ENCODE peak calls at places on chromosomes 1 and 21, in four cellular contexts. Q, W, V and N are unnamed samples.

GRCh38 chr1:203173566-203173965 is 2.1 kb downstream of the MYBPH start:
- DNase-seq in W (no peak), V (no peak), Q (no peak), N (no peak)

GRCh38 chr1:216528816-216529215 is 105.6 kb upstream of the USH2A start:
- DNase-seq in W (no peak), V (no peak), Q (no peak), N (no peak)

GRCh38 chr1:8910331-8910730 is 31.8 kb upstream of the ENO1 start:
- DNase-seq in Q (peak; percentile 61), V (no peak), W (no peak), N (no peak)

GRCh38 chr1:183024352-183025337 is 1.4 kb downstream of the LAMC1 start:
- DNase-seq in V (no peak), W (no peak), Q (no peak), N (no peak)

GRCh38 chr1:11434926-11435325 is 44.0 kb upstream of the DISP3 start:
- DNase-seq in W (no peak), Q (no peak), V (no peak), N (no peak)

GRCh38 chr1:19643602-19644419 is at the start of gene NBL1:
- DNase-seq in W (peak; percentile 55), Q (peak; percentile 43), V (no peak), N (peak; percentile 45)

GRCh38 chr1:172600615-172601014 is 58.3 kb upstream of the FASLG start:
- DNase-seq in Q (no peak), W (no peak), V (no peak), N (peak; percentile 47)

GRCh38 chr1:90821793-90822359 is 104.8 kb upstream of the BARHL2 start:
- DNase-seq in Q (no peak), V (no peak), W (no peak), N (no peak)

GRCh38 chr1:28510350-28511223 is 4.7 kb downstream of the RCC1 start:
- DNase-seq in W (no peak), Q (peak; percentile 40), V (no peak), N (no peak)

GRCh38 chr1:8419861-8420260 is 101.9 kb downstream of the SLC45A1 start:
- DNase-seq in W (no peak), Q (no peak), V (no peak), N (no peak)

GRCh38 chr21:26389971-26390641 is 183.0 kb downstream of the CYYR1 start:
- DNase-seq in Q (peak; percentile 75), W (peak; percentile 39), V (no peak), N (peak; percentile 60)

GRCh38 chr1:53477626-53478025 is 18.4 kb downstream of the DMRTB1 start:
- DNase-seq in Q (no peak), W (no peak), V (peak; percentile 35), N (peak; percentile 9)

GRCh38 chr1:247360991-247361721 is 29.5 kb upstream of the ZNF496 start:
- DNase-seq in Q (no peak), W (peak; percentile 21), V (peak; percentile 69), N (no peak)

GRCh38 chr1:30879940-30880339 is 28.6 kb downstream of the SDC3 start:
- DNase-seq in Q (no peak), V (no peak), W (no peak), N (no peak)

GRCh38 chr1:172411791-172412338 is 8.6 kb upstream of the C1orf105 start:
- DNase-seq in V (no peak), W (no peak), Q (no peak), N (no peak)

GRCh38 chr1:166974647-166975345 is 544 bp downstream of the ILDR2 start:
- DNase-seq in V (no peak), Q (no peak), W (no peak), N (no peak)

GRCh38 chr1:229941160-229941559 is 125.9 kb upstream of the GALNT2 start:
- DNase-seq in Q (no peak), V (no peak), W (peak; percentile 2), N (no peak)

GRCh38 chr21:42466700-42467612 is 29.1 kb downstream of the RSPH1 start:
- DNase-seq in Q (peak; percentile 19), W (peak; percentile 45), V (no peak), N (peak; percentile 60)

GRCh38 chr1:81151300-81151699 is 649.4 kb upstream of the ADGRL2 start:
- DNase-seq in V (no peak), W (no peak), Q (no peak), N (no peak)

GRCh38 chr1:237975903-237976302 is 85.2 kb upstream of the ZP4 start:
- DNase-seq in W (no peak), Q (no peak), V (no peak), N (no peak)

GRCh38 chr1:38129473-38129872 is 82.9 kb upstream of the POU3F1 start:
- DNase-seq in Q (no peak), V (no peak), W (no peak), N (no peak)

GRCh38 chr21:26982767-26983166 is 15.9 kb upstream of the ADAMTS5 start:
- DNase-seq in V (no peak), W (no peak), Q (no peak), N (no peak)

GRCh38 chr1:180269848-180270766 is 40.0 kb downstream of the LHX4 start:
- DNase-seq in Q (peak; percentile 29), V (no peak), W (peak; percentile 19), N (no peak)

GRCh38 chr1:44646711-44647110 is 27.6 kb downstream of the TMEM53 start:
- DNase-seq in W (no peak), Q (no peak), V (no peak), N (no peak)
- H3K4me1 ChIP-seq in W (peaks cover 11% of the 10 kb centered on the region), Q (no peaks in the 10 kb centered on the region), V (no peaks in the 10 kb centered on the region), N (no peaks in the 10 kb centered on the region)

GRCh38 chr1:198173832-198174231 is 17.0 kb downstream of the NEK7 start:
- DNase-seq in V (no peak), W (no peak), Q (no peak), N (no peak)
- H3K4me1 ChIP-seq in V (peaks cover 68% of the 10 kb centered on the region), W (peaks cover 33% of the 10 kb centered on the region), Q (peaks cover 24% of the 10 kb centered on the region), N (no peaks in the 10 kb centered on the region)

GRCh38 chr1:3568815-3569435 is 42.4 kb downstream of the MEGF6 start:
- DNase-seq in Q (no peak), W (no peak), V (no peak), N (no peak)
- H3K4me1 ChIP-seq in Q (no peaks in the 10 kb centered on the region), W (no peaks in the 10 kb centered on the region), V (no peaks in the 10 kb centered on the region), N (peaks cover 6% of the 10 kb centered on the region)

GRCh38 chr1:220887868-220888664 is 8.8 kb downstream of the HLX start:
- DNase-seq in V (no peak), Q (no peak), W (no peak), N (no peak)

GRCh38 chr1:220887202-220887867 is 8.1 kb downstream of the HLX start:
- DNase-seq in Q (no peak), V (no peak), W (peak; percentile 72), N (no peak)

GRCh38 chr1:220884981-220885918 is 6.0 kb downstream of the HLX start:
- DNase-seq in Q (no peak), W (no peak), V (no peak), N (no peak)

GRCh38 chr1:220885971-220886370 is 6.7 kb downstream of the HLX start:
- DNase-seq in W (no peak), V (no peak), Q (no peak), N (no peak)

DNA sequence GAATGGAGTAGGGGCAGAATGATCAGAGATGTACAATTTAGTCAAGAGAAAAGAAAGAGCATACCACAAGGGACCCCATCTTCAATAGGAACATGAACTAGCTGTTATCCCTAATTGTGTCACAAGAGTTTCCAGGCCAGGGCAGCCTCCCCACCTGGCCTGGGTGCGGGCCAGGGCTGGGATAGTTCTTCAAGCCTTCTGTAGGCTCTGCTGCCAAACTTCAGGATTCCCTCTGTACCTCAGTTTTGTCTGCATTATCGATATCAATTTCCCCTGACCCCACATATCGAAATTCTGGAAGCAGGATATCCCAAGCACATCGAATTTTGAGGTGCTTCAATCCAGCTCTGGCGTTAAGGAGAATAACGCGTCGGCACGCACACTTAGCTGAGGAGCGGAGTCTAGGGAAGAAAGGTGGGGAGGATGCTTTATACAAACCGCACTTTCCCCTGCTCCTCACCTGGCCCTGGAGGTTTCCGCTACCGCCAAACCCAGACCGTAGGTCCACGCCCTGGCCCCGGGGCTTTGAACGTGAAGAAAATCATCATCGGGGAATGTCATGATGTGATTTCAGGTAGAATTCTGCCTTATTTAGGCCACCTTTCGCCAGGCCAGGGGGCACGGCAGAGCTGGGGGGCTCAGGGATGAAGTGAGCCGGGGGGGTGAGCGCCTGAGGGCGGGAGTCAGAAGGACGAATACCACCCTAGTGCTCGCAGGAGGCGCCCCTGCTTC is 7.4 kb downstream of the HLX start:
- DNase-seq in V (no peak), Q (no peak), W (no peak), N (no peak)
- H3K4me1 ChIP-seq in V (peaks cover 5% of the 10 kb centered on the region), Q (peaks cover 9% of the 10 kb centered on the region), W (peaks cover 6% of the 10 kb centered on the region), N (no peaks in the 10 kb centered on the region)

GRCh38 chr1:94992161-94992560 is 65.3 kb upstream of the CNN3 start:
- DNase-seq in Q (no peak), V (no peak), W (no peak), N (no peak)
- H3K4me1 ChIP-seq in Q (peaks cover 9% of the 10 kb centered on the region), V (peaks cover 5% of the 10 kb centered on the region), W (no peaks in the 10 kb centered on the region), N (peaks cover 15% of the 10 kb centered on the region)

GRCh38 chr1:205321959-205322283 is 376 bp upstream of the NUAK2 start:
- DNase-seq in W (no peak), V (no peak), Q (no peak), N (no peak)
- H3K4me1 ChIP-seq in W (peaks cover 19% of the 10 kb centered on the region), V (peaks cover 47% of the 10 kb centered on the region), Q (peaks cover 35% of the 10 kb centered on the region), N (peaks cover 52% of the 10 kb centered on the region)

DNA sequence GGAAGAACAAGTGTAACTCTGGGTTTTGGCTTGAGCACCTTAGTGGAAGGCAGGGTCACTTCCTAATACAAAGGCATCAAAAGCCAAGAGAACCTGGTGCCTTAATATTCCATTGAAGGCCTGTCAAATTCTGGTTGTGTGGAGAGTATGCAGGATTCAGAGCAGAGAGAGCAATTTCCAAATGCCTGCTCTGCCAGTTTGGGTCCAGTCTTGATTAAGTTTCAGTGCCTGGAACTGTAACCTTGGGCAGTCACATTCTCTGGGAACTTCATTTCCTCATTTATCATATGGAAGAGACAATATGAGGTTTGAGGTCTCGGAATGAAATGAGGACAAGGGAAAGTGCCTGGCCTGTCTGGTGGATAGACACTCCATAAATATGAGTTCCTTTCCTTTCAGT is 198.0 kb upstream of the C8B start:
- DNase-seq in W (no peak), Q (no peak), V (no peak), N (no peak)
- H3K4me1 ChIP-seq in W (peaks cover 10% of the 10 kb centered on the region), Q (no peaks in the 10 kb centered on the region), V (no peaks in the 10 kb centered on the region), N (no peaks in the 10 kb centered on the region)

DNA sequence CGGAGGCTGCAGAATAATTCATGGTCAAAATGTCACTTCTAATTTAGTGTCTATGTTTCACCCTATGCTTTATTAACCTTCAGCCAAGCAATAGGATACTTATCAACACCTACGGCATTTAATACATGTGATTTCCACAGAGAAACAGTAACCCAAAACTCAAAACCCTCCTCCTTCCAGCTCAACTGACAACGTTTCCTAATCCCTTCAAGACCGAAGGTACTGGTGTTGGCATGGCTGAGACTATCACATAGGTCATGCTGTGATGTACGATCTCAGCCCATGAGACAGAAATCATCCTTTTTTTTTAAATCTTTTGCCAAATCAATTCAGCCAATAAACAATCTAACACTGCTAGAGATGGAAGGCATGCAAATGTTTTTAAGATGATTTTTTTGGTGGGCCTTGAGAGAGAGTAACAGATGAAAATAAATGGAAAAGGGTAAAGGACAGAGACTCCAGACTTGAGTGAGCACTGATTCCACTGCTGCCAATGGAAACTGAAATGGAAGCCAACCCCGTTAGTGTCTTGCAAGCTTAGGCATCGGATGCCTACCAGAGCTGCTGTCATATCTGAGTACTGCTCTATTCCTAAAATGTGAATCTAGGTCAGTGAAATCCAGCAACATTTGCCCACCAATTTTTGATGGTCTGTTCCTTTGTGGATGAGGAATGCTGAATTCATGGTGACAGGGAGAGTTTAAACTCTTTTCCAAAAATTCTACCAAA is 63.4 kb upstream of the BCL10 start:
- DNase-seq in W (no peak), Q (no peak), V (no peak), N (no peak)
- H3K4me1 ChIP-seq in W (peaks cover 4% of the 10 kb centered on the region), Q (peaks cover 27% of the 10 kb centered on the region), V (peaks cover 14% of the 10 kb centered on the region), N (peaks cover 35% of the 10 kb centered on the region)